ENCODE peak calls at places on chromosomes 4 and X, in four cellular contexts. C, P, K and I are unnamed samples.

GRCh38 chr4:109414938-109415337 is 18.7 kb upstream of the SEC24B start:
- DNase-seq in C (no peak), P (peak; percentile 37), K (no peak), I (no peak)

GRCh38 chr4:38306482-38307071 is 346.4 kb downstream of the PTTG2 start:
- DNase-seq in C (no peak), P (no peak), K (peak; percentile 67), I (peak; percentile 88)

GRCh38 chr4:6746721-6747689 is 31.0 kb downstream of the BLOC1S4 start:
- DNase-seq in C (no peak), P (peak; percentile 42), K (no peak), I (no peak)

GRCh38 chr4:185033072-185033471 is 14.8 kb downstream of the HELT start:
- DNase-seq in C (no peak), P (no peak), K (no peak), I (no peak)

GRCh38 chr4:56293121-56293520 is 94.2 kb downstream of the AASDH start:
- DNase-seq in C (no peak), P (no peak), K (no peak), I (no peak)

GRCh38 chrX:56802921-56803848 is 74.1 kb downstream of the NBDY start:
- DNase-seq in C (peak; percentile 30), P (peak; percentile 93), K (peak; percentile 66), I (peak; percentile 87)

GRCh38 chr4:38236003-38236402 is 275.8 kb downstream of the PTTG2 start:
- DNase-seq in C (no peak), P (no peak), K (no peak), I (no peak)

GRCh38 chr4:157303471-157303960 is 83.0 kb downstream of the GRIA2 start:
- DNase-seq in C (no peak), P (no peak), K (no peak), I (no peak)

GRCh38 chr4:152382057-152382785 is 153.7 kb downstream of the FBXW7 start:
- DNase-seq in C (no peak), P (peak; percentile 45), K (no peak), I (no peak)

GRCh38 chr4:152014280-152014679 is 253.5 kb upstream of the GATB start:
- DNase-seq in C (no peak), P (no peak), K (peak; percentile 85), I (no peak)

GRCh38 chrX:113392355-113392754 is 551.7 kb upstream of the AMOT start:
- DNase-seq in C (no peak), P (no peak), K (no peak), I (no peak)

GRCh38 chrX:116384406-116384805 is 52.0 kb upstream of the SLC6A14 start:
- DNase-seq in C (peak; percentile 48), P (peak; percentile 76), K (no peak), I (no peak)

GRCh38 chrX:42797646-42798045 is 19.7 kb upstream of the PPP1R2C start:
- DNase-seq in C (no peak), P (no peak), K (no peak), I (no peak)

GRCh38 chr4:32689520-32689919 is 1969.4 kb downstream of the PCDH7 start:
- DNase-seq in C (no peak), P (no peak), K (no peak), I (no peak)

GRCh38 chr4:145189981-145190380 is 9.6 kb upstream of the OTUD4 start:
- DNase-seq in C (no peak), P (peak; percentile 48), K (no peak), I (no peak)

GRCh38 chrX:151722241-151722846 is 6.5 kb downstream of the FATE1 start:
- DNase-seq in C (no peak), P (peak; percentile 31), K (no peak), I (no peak)

GRCh38 chr4:3440979-3441500 is 728 bp upstream of the HGFAC start:
- DNase-seq in C (no peak), P (peak; percentile 4), K (no peak), I (no peak)

GRCh38 chr4:84985952-84986351 is 19.5 kb upstream of the WDFY3 start:
- DNase-seq in C (no peak), P (peak; percentile 13), K (no peak), I (no peak)